ENCODE peak calls at places on chromosomes 16 and 17, in eight cellular contexts. O is Calu3; Z is HEK293T; B is stimulated activated CD4-positive, alpha-beta T cell treated with anti-CD3 and anti-CD28 coated beads, Interleukin-15, amount 100 ng/mL, for 24 hours; S is GM10248; F is occipital lobe; D is thyroid gland; E is EL. P is an unnamed sample.

GRCh38 chr17:12693640-12694039 is 27.9 kb downstream of the MYOCD start:
- DNase-seq in O (no peak), Z (no peak), B (no peak), S (no peak), F (no peak), D (no peak), E (peak; percentile 28), P (no peak)

GRCh38 chr16:66899310-66899944 is 19.1 kb downstream of the PDP2 start:
- DNase-seq in O (no peak), Z (no peak), B (no peak), S (no peak), F (no peak), D (peak; percentile 38), E (no peak), P (no peak)

GRCh38 chr17:36092228-36092627 is 2.3 kb upstream of the CCL3 start:
- DNase-seq in O (no peak), Z (no peak), B (peak; percentile 67), S (no peak), F (no peak), D (no peak), E (no peak), P (no peak)

GRCh38 chr17:15091825-15092224 is 173.3 kb downstream of the PMP22 start:
- DNase-seq in O (peak; percentile 0), Z (no peak), B (no peak), S (no peak), F (no peak), D (no peak), E (peak; percentile 15), P (no peak)

GRCh38 chr16:57235128-57236092 is 9.6 kb upstream of the ARL2BP start:
- DNase-seq in O (no peak), Z (no peak), B (peak; percentile 43), S (peak; percentile 29), F (no peak), D (no peak), E (peak; percentile 84), P (no peak)

GRCh38 chr17:64393000-64393402 is 2.3 kb upstream of the PECAM1 start:
- DNase-seq in O (no peak), Z (no peak), B (peak; percentile 43), S (no peak), F (no peak), D (no peak), E (no peak), P (no peak)

GRCh38 chr17:10681866-10682446 is 15.4 kb downstream of the SCO1 start:
- DNase-seq in O (no peak), Z (no peak), B (no peak), S (no peak), F (no peak), D (no peak), E (peak; percentile 86), P (no peak)

GRCh38 chr17:42809250-42809649 is 10.6 kb downstream of the CNTD1 start:
- DNase-seq in O (no peak), Z (no peak), B (no peak), S (no peak), F (peak; percentile 36), D (no peak), E (peak; percentile 80), P (no peak)

GRCh38 chr17:76405967-76406647 is 21.7 kb downstream of the SPHK1 start:
- DNase-seq in O (no peak), Z (no peak), B (no peak), S (peak; percentile 50), F (peak; percentile 26), D (peak; percentile 61), E (no peak), P (no peak)

GRCh38 chr17:36652716-36653115 is 51.3 kb downstream of the MRM1 start:
- DNase-seq in O (peak; percentile 73), Z (no peak), B (no peak), S (no peak), F (no peak), D (no peak), E (no peak), P (no peak)

GRCh38 chr16:53043986-53044571 is 8.6 kb downstream of the CHD9NB start:
- DNase-seq in O (peak; percentile 82), Z (peak; percentile 30), B (no peak), S (no peak), F (no peak), D (no peak), E (no peak), P (no peak)

GRCh38 chr16:88582912-88583575 is 12.8 kb downstream of the ZC3H18 start:
- DNase-seq in O (no peak), Z (no peak), B (no peak), S (no peak), F (no peak), D (no peak), E (no peak), P (no peak)

GRCh38 chr17:58447039-58447975 is 30.0 kb upstream of the RNF43 start:
- DNase-seq in O (peak; percentile 74), Z (peak; percentile 78), B (peak; percentile 80), S (peak; percentile 70), F (no peak), D (peak; percentile 73), E (peak; percentile 80), P (peak; percentile 71)

GRCh38 chr16:1681032-1681431 is 3.0 kb downstream of the JPT2 start:
- DNase-seq in O (no peak), Z (no peak), B (no peak), S (no peak), F (no peak), D (peak; percentile 35), E (no peak), P (no peak)

GRCh38 chr17:59381716-59382570 is 50.5 kb downstream of the YPEL2 start:
- DNase-seq in O (no peak), Z (no peak), B (no peak), S (no peak), F (peak; percentile 78), D (peak; percentile 21), E (no peak), P (no peak)

GRCh38 chr16:1005286-1005685 is 23.7 kb downstream of the SOX8 start:
- DNase-seq in O (no peak), Z (no peak), B (no peak), S (no peak), F (no peak), D (no peak), E (no peak), P (no peak)